ENCODE peak calls at places on chromosomes 3 and 15, in ten cellular contexts. One of them, this sample, is unnamed.

GRCh38 chr15:57027596-57027995 is 109.2 kb downstream of the TCF12 start:
- DNase-seq in tibial artery: no peak
- DNase-seq in HepG2: no peak
- DNase-seq in spleen: no peak
- DNase-seq in heart left ventricle: no peak
- DNase-seq in WTC11: no peak
- DNase-seq in cardiac muscle cell: no peak
- DNase-seq in astrocyte of the spinal cord: no peak
- DNase-seq in cardiac fibroblast: no peak
- DNase-seq in keratinocyte: no peak
- DNase-seq in this sample: no peak

GRCh38 chr15:70768247-70768883 is 5.0 kb upstream of the UACA start:
- DNase-seq in tibial artery: no peak
- DNase-seq in HepG2: no peak
- DNase-seq in spleen: no peak
- DNase-seq in heart left ventricle: no peak
- DNase-seq in WTC11: no peak
- DNase-seq in cardiac muscle cell: peak
- DNase-seq in astrocyte of the spinal cord: no peak
- DNase-seq in cardiac fibroblast: no peak
- DNase-seq in keratinocyte: no peak
- DNase-seq in this sample: peak

GRCh38 chr3:78926523-78926922 is 841.3 kb downstream of the ROBO1 start:
- DNase-seq in tibial artery: no peak
- DNase-seq in HepG2: no peak
- DNase-seq in spleen: no peak
- DNase-seq in heart left ventricle: no peak
- DNase-seq in WTC11: no peak
- DNase-seq in cardiac muscle cell: no peak
- DNase-seq in astrocyte of the spinal cord: no peak
- DNase-seq in cardiac fibroblast: no peak
- DNase-seq in keratinocyte: no peak
- DNase-seq in this sample: no peak

GRCh38 chr3:108125550-108126071 is 34.8 kb upstream of the CD47 start:
- DNase-seq in tibial artery: no peak
- DNase-seq in HepG2: no peak
- DNase-seq in spleen: peak
- DNase-seq in heart left ventricle: no peak
- DNase-seq in WTC11: no peak
- DNase-seq in cardiac muscle cell: no peak
- DNase-seq in astrocyte of the spinal cord: no peak
- DNase-seq in cardiac fibroblast: no peak
- DNase-seq in keratinocyte: no peak
- DNase-seq in this sample: no peak

GRCh38 chr15:51335538-51335961 is 2.8 kb downstream of the CYP19A1 start:
- DNase-seq in tibial artery: no peak
- DNase-seq in HepG2: no peak
- DNase-seq in spleen: no peak
- DNase-seq in heart left ventricle: no peak
- DNase-seq in WTC11: no peak
- DNase-seq in cardiac muscle cell: no peak
- DNase-seq in astrocyte of the spinal cord: no peak
- DNase-seq in cardiac fibroblast: no peak
- DNase-seq in keratinocyte: no peak
- DNase-seq in this sample: no peak

GRCh38 chr3:52108302-52109232 is 45.7 kb downstream of the POC1A start:
- DNase-seq in tibial artery: peak
- DNase-seq in HepG2: no peak
- DNase-seq in spleen: peak
- DNase-seq in heart left ventricle: peak
- DNase-seq in WTC11: peak
- DNase-seq in cardiac muscle cell: peak
- DNase-seq in astrocyte of the spinal cord: no peak
- DNase-seq in cardiac fibroblast: peak
- DNase-seq in keratinocyte: no peak
- DNase-seq in this sample: peak

GRCh38 chr3:132347095-132347494 is 29.9 kb downstream of the ACP3 start:
- DNase-seq in tibial artery: no peak
- DNase-seq in HepG2: peak
- DNase-seq in spleen: no peak
- DNase-seq in heart left ventricle: no peak
- DNase-seq in WTC11: no peak
- DNase-seq in cardiac muscle cell: no peak
- DNase-seq in astrocyte of the spinal cord: peak
- DNase-seq in cardiac fibroblast: peak
- DNase-seq in keratinocyte: peak
- DNase-seq in this sample: peak

GRCh38 chr3:175495331-175495730 is 636.2 kb downstream of the NAALADL2 start:
- DNase-seq in tibial artery: no peak
- DNase-seq in HepG2: no peak
- DNase-seq in spleen: no peak
- DNase-seq in heart left ventricle: no peak
- DNase-seq in WTC11: no peak
- DNase-seq in cardiac muscle cell: no peak
- DNase-seq in astrocyte of the spinal cord: no peak
- DNase-seq in cardiac fibroblast: no peak
- DNase-seq in keratinocyte: no peak
- DNase-seq in this sample: no peak

DNA sequence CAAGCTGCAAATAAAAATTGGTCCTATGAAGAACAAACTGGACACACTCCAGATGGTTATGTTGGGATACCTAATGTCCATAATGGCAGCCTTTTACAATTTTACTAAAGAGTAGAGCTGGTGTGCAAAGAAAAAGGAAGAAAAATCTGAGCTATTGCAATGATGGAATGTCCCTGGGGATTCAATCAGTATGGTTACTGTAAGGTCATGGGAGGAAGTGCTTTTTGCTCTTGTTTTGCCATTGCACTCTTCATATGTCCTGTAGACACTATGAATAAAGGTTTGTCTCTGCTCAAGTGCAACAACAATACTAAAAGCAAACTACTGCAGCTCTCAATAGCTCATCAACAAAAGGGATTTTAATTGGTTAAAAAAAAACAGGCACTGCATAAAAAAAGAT is 5.4 kb downstream of the PFN2 start:
- DNase-seq in tibial artery: no peak
- DNase-seq in HepG2: no peak
- DNase-seq in spleen: no peak
- DNase-seq in heart left ventricle: no peak
- DNase-seq in WTC11: no peak
- DNase-seq in cardiac muscle cell: no peak
- DNase-seq in astrocyte of the spinal cord: no peak
- DNase-seq in cardiac fibroblast: peak
- DNase-seq in keratinocyte: no peak
- DNase-seq in this sample: peak
- TF ChIP-seq CTCF in tibial artery: no peak
- TF ChIP-seq CTCF in HepG2: no peak
- TF ChIP-seq CTCF in spleen: no peak
- TF ChIP-seq CTCF in heart left ventricle: no peak
- TF ChIP-seq CTCF in WTC11: no peak
- TF ChIP-seq CTCF in cardiac muscle cell: no peak
- TF ChIP-seq CTCF in astrocyte of the spinal cord: no peak
- TF ChIP-seq CTCF in cardiac fibroblast: no peak
- TF ChIP-seq CTCF in keratinocyte: no peak
- TF ChIP-seq CTCF in this sample: no peak

DNA sequence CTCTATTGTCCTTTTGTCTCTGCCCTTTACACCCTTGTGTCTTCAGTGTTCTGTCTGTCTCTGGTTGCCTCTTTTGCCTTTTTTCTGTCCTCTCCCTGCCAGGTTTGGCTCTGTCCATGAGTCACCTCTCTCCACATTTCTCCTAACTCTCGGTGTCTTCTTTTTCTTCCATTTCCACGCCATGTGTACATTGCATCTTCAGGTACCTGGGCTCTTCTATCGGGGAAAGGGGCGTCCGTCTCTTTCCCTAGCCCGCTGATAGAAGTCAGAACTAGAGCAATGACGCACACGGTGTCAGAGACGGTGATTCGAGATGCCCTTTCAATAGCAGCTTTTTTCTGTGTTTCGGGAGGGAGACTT is 638 bp downstream of the OPA1 start:
- DNase-seq in tibial artery: no peak
- DNase-seq in HepG2: peak
- DNase-seq in spleen: no peak
- DNase-seq in heart left ventricle: no peak
- DNase-seq in WTC11: no peak
- DNase-seq in cardiac muscle cell: peak
- DNase-seq in astrocyte of the spinal cord: peak
- DNase-seq in cardiac fibroblast: peak
- DNase-seq in keratinocyte: no peak
- DNase-seq in this sample: peak
- TF ChIP-seq CTCF in tibial artery: no peak
- TF ChIP-seq CTCF in HepG2: no peak
- TF ChIP-seq CTCF in spleen: no peak
- TF ChIP-seq CTCF in heart left ventricle: no peak
- TF ChIP-seq CTCF in WTC11: no peak
- TF ChIP-seq CTCF in cardiac muscle cell: no peak
- TF ChIP-seq CTCF in astrocyte of the spinal cord: no peak
- TF ChIP-seq CTCF in cardiac fibroblast: no peak
- TF ChIP-seq CTCF in keratinocyte: no peak
- TF ChIP-seq CTCF in this sample: no peak

GRCh38 chr15:62625421-62626033 is 417.0 kb upstream of the TPM1 start:
- DNase-seq in tibial artery: no peak
- DNase-seq in HepG2: no peak
- DNase-seq in spleen: no peak
- DNase-seq in heart left ventricle: peak
- DNase-seq in WTC11: no peak
- DNase-seq in cardiac muscle cell: no peak
- DNase-seq in astrocyte of the spinal cord: no peak
- DNase-seq in cardiac fibroblast: peak
- DNase-seq in keratinocyte: no peak
- DNase-seq in this sample: peak

GRCh38 chr15:62619526-62619925 is 423.0 kb upstream of the TPM1 start:
- DNase-seq in tibial artery: no peak
- DNase-seq in HepG2: no peak
- DNase-seq in spleen: no peak
- DNase-seq in heart left ventricle: no peak
- DNase-seq in WTC11: no peak
- DNase-seq in cardiac muscle cell: no peak
- DNase-seq in astrocyte of the spinal cord: no peak
- DNase-seq in cardiac fibroblast: no peak
- DNase-seq in keratinocyte: no peak
- DNase-seq in this sample: peak

GRCh38 chr15:62624541-62625399 is 417.8 kb upstream of the TPM1 start:
- DNase-seq in tibial artery: no peak
- DNase-seq in HepG2: no peak
- DNase-seq in spleen: no peak
- DNase-seq in heart left ventricle: no peak
- DNase-seq in WTC11: no peak
- DNase-seq in cardiac muscle cell: no peak
- DNase-seq in astrocyte of the spinal cord: peak
- DNase-seq in cardiac fibroblast: peak
- DNase-seq in keratinocyte: no peak
- DNase-seq in this sample: peak

GRCh38 chr15:62619105-62619504 is 423.4 kb upstream of the TPM1 start:
- DNase-seq in tibial artery: no peak
- DNase-seq in HepG2: no peak
- DNase-seq in spleen: no peak
- DNase-seq in heart left ventricle: no peak
- DNase-seq in WTC11: no peak
- DNase-seq in cardiac muscle cell: no peak
- DNase-seq in astrocyte of the spinal cord: no peak
- DNase-seq in cardiac fibroblast: no peak
- DNase-seq in keratinocyte: no peak
- DNase-seq in this sample: peak

DNA sequence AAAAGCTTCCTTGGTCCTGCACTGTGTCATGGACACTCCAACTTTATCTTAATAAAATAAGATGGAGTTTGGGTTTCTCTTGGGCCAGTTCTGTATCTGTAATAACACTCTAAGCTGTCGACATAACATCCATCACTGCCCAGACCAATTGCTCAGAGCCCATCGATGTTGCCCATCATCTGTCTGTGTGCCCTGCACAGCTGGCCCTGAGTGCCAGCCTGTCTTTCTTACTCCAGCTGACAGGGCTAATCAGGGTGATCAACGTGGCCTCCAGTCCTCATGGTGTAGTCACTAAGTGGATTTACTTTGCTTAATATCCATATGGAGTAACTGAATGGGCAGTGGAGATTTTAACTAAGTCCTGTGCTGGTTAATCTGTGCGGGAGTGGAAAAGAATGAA is 419.8 kb upstream of the TPM1 start:
- DNase-seq in tibial artery: no peak
- DNase-seq in HepG2: no peak
- DNase-seq in spleen: no peak
- DNase-seq in heart left ventricle: no peak
- DNase-seq in WTC11: no peak
- DNase-seq in cardiac muscle cell: peak
- DNase-seq in astrocyte of the spinal cord: no peak
- DNase-seq in cardiac fibroblast: no peak
- DNase-seq in keratinocyte: no peak
- DNase-seq in this sample: no peak
- TF ChIP-seq CTCF in tibial artery: no peak
- TF ChIP-seq CTCF in HepG2: no peak
- TF ChIP-seq CTCF in spleen: no peak
- TF ChIP-seq CTCF in heart left ventricle: no peak
- TF ChIP-seq CTCF in WTC11: no peak
- TF ChIP-seq CTCF in cardiac muscle cell: no peak
- TF ChIP-seq CTCF in astrocyte of the spinal cord: no peak
- TF ChIP-seq CTCF in cardiac fibroblast: no peak
- TF ChIP-seq CTCF in keratinocyte: no peak
- TF ChIP-seq CTCF in this sample: no peak

DNA sequence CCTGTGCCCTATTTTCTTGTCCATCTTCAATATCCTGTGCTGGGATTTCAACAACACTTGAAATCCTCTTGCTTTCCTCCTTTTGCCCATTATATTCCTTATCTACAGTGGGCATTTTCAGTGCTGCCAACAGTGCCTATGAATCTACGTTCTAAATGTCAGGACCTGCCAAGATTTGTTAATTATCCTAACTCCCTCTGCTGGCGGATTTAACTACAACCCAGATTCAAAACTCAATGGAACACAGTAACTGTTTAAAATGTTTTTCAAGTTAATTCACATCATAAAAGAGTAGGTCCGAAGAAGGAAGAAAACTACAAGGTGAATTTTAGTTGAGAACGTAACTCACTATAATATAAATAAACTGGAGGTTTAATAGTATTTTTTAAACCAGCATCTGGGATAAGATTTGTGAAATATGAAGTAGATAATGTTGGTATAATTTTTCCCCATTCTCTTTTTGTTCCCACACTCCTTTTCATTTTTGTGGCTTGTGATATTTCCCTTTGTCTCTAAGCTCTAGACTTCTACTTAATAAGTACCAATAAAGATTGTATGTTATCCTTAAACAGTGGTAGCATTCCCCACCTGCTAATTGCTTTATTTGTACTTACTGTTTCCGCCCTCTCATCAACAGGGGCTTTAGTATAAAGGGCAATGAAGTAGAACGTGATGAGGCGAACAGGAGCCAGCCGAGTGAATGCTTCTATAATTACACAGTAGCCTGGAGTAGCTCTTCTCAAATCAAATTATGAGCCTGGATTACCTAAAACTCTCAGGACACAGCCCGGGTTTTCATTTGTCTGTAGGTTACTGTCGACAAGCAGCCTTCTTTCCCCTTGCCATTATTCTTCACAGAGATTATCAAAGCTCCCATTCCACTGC is 302.5 kb upstream of the ATP11B start:
- DNase-seq in tibial artery: no peak
- DNase-seq in HepG2: peak
- DNase-seq in spleen: no peak
- DNase-seq in heart left ventricle: no peak
- DNase-seq in WTC11: no peak
- DNase-seq in cardiac muscle cell: peak
- DNase-seq in astrocyte of the spinal cord: peak
- DNase-seq in cardiac fibroblast: peak
- DNase-seq in keratinocyte: no peak
- DNase-seq in this sample: peak
- TF ChIP-seq CTCF in tibial artery: no peak
- TF ChIP-seq CTCF in HepG2: peak
- TF ChIP-seq CTCF in spleen: no peak
- TF ChIP-seq CTCF in heart left ventricle: peak
- TF ChIP-seq CTCF in WTC11: peak
- TF ChIP-seq CTCF in cardiac muscle cell: peak
- TF ChIP-seq CTCF in astrocyte of the spinal cord: peak
- TF ChIP-seq CTCF in cardiac fibroblast: no peak
- TF ChIP-seq CTCF in keratinocyte: peak
- TF ChIP-seq CTCF in this sample: no peak

This sample was measured in fibroblast of the aortic adventitia.